ENCODE peak calls at places on chromosomes 3 and 15, in five cellular contexts. V is chondrocyte; Z is stimulated activated CD8-positive, alpha-beta memory T cell treated with anti-CD3 and anti-CD28 coated beads, Interleukin-2, amount 100 ng/mL, for 1 hour; G is HTR-8/SVneo; N is GM12865. R is an unnamed sample.

GRCh38 chr15:49380912-49381311 is 42.1 kb upstream of the FGF7 start:
- DNase-seq in V (no peak), G (no peak), N (no peak), Z (no peak), R (no peak)

GRCh38 chr3:146524961-146525360 is 19.4 kb downstream of the PLSCR1 start:
- DNase-seq in N (no peak), Z (no peak), V (no peak), G (peak; percentile 41), R (no peak)

GRCh38 chr3:58010562-58010961 is 2.3 kb downstream of the FLNB start:
- DNase-seq in G (no peak), N (no peak), Z (no peak), V (no peak), R (peak; percentile 47)

GRCh38 chr3:86168512-86168911 is 822.4 kb downstream of the VGLL3 start:
- DNase-seq in G (no peak), N (no peak), V (no peak), Z (no peak), R (no peak)

GRCh38 chr15:95812491-95812890 is 518.0 kb upstream of the NR2F2 start:
- DNase-seq in N (no peak), G (peak; percentile 10), V (no peak), Z (no peak), R (no peak)

GRCh38 chr3:173398111-173398479 is 551 bp downstream of the NLGN1 start:
- DNase-seq in N (no peak), Z (no peak), G (peak; percentile 2), V (no peak), R (peak; percentile 31)

GRCh38 chr3:53473422-53473821 is 21.0 kb upstream of the CACNA1D start:
- DNase-seq in N (no peak), V (no peak), G (no peak), Z (no peak), R (no peak)

GRCh38 chr15:67085237-67085817 is 19.9 kb downstream of the SMAD3 start:
- DNase-seq in V (no peak), G (no peak), Z (no peak), N (peak; percentile 89), R (no peak)

GRCh38 chr3:51681453-51681852 is 10.4 kb downstream of the TEX264 start:
- DNase-seq in G (no peak), N (peak; percentile 59), V (peak; percentile 72), Z (peak; percentile 19), R (no peak)

R was measured in H4.